ENCODE peak calls at places on chromosomes 6 and 20, in four cellular contexts. One of them, this sample, is unnamed.

GRCh38 chr6:145214570-145214969 is 520.8 kb downstream of the EPM2A start:
- DNase-seq in IMR-90: peak; percentile 39
- DNase-seq in psoas muscle: no peak
- DNase-seq in PC-3: peak; percentile 53
- DNase-seq in this sample: no peak

GRCh38 chr20:49276895-49277785 is 717 bp downstream of the ZNFX1 start:
- DNase-seq in IMR-90: no peak
- DNase-seq in psoas muscle: peak; percentile 38
- DNase-seq in PC-3: peak; percentile 22
- DNase-seq in this sample: peak; percentile 20

GRCh38 chr6:131519670-131520436 is 53.2 kb upstream of the ARG1 start:
- DNase-seq in IMR-90: peak; percentile 45
- DNase-seq in psoas muscle: no peak
- DNase-seq in PC-3: peak; percentile 58
- DNase-seq in this sample: peak; percentile 40

GRCh38 chr6:6962699-6963098 is 145.1 kb upstream of the RREB1 start:
- DNase-seq in IMR-90: no peak
- DNase-seq in psoas muscle: no peak
- DNase-seq in PC-3: no peak
- DNase-seq in this sample: no peak

GRCh38 chr6:35833534-35833933 is 28.4 kb downstream of the LHFPL5 start:
- DNase-seq in IMR-90: peak; percentile 55
- DNase-seq in psoas muscle: no peak
- DNase-seq in PC-3: no peak
- DNase-seq in this sample: no peak

GRCh38 chr6:125421853-125422252 is 120.1 kb upstream of the HDDC2 start:
- DNase-seq in IMR-90: no peak
- DNase-seq in psoas muscle: peak; percentile 29
- DNase-seq in PC-3: no peak
- DNase-seq in this sample: no peak

GRCh38 chr6:71289802-71290175 is 1.2 kb downstream of the OGFRL1 start:
- DNase-seq in IMR-90: no peak
- DNase-seq in psoas muscle: no peak
- DNase-seq in PC-3: no peak
- DNase-seq in this sample: no peak

GRCh38 chr6:30452736-30453507 is 36.4 kb upstream of the HLA-E start:
- DNase-seq in IMR-90: no peak
- DNase-seq in psoas muscle: no peak
- DNase-seq in PC-3: no peak
- DNase-seq in this sample: no peak

GRCh38 chr6:17015551-17016381 is 86.1 kb upstream of the STMND1 start:
- DNase-seq in IMR-90: no peak
- DNase-seq in psoas muscle: peak; percentile 14
- DNase-seq in PC-3: no peak
- DNase-seq in this sample: peak; percentile 45

GRCh38 chr6:31585531-31585930 is 546 bp upstream of the LST1 start:
- DNase-seq in IMR-90: no peak
- DNase-seq in psoas muscle: no peak
- DNase-seq in PC-3: peak; percentile 31
- DNase-seq in this sample: no peak

GRCh38 chr6:111573892-111574800 is 31.5 kb downstream of the TRAF3IP2 start:
- DNase-seq in IMR-90: peak; percentile 98
- DNase-seq in psoas muscle: no peak
- DNase-seq in PC-3: peak; percentile 32
- DNase-seq in this sample: no peak

GRCh38 chr20:3595541-3595940 is 67.7 kb downstream of the GFRA4 start:
- DNase-seq in IMR-90: no peak
- DNase-seq in psoas muscle: no peak
- DNase-seq in PC-3: no peak
- DNase-seq in this sample: no peak

GRCh38 chr6:15996030-15996429 is 132.9 kb upstream of the MYLIP start:
- DNase-seq in IMR-90: no peak
- DNase-seq in psoas muscle: no peak
- DNase-seq in PC-3: peak; percentile 38
- DNase-seq in this sample: no peak

GRCh38 chr6:30555428-30556005 is 772 bp downstream of the GNL1 start:
- DNase-seq in IMR-90: peak; percentile 23
- DNase-seq in psoas muscle: peak; percentile 52
- DNase-seq in PC-3: no peak
- DNase-seq in this sample: no peak

GRCh38 chr20:56581701-56582100 is 47.4 kb upstream of the TFAP2C start:
- DNase-seq in IMR-90: no peak
- DNase-seq in psoas muscle: no peak
- DNase-seq in PC-3: no peak
- DNase-seq in this sample: no peak

GRCh38 chr6:166691741-166692140 is 64.7 kb upstream of the RPS6KA2 start:
- DNase-seq in IMR-90: no peak
- DNase-seq in psoas muscle: no peak
- DNase-seq in PC-3: no peak
- DNase-seq in this sample: no peak

GRCh38 chr6:868212-868611 is 175.3 kb upstream of the EXOC2 start:
- DNase-seq in IMR-90: no peak
- DNase-seq in psoas muscle: no peak
- DNase-seq in PC-3: no peak
- DNase-seq in this sample: no peak

GRCh38 chr6:124962617-124963415 is 579 bp downstream of the RNF217 start:
- DNase-seq in IMR-90: peak; percentile 35
- DNase-seq in psoas muscle: peak; percentile 39
- DNase-seq in PC-3: peak; percentile 25
- DNase-seq in this sample: no peak

GRCh38 chr20:48275325-48275724 is 490.0 kb upstream of the SULF2 start:
- DNase-seq in IMR-90: no peak
- DNase-seq in psoas muscle: no peak
- DNase-seq in PC-3: no peak
- DNase-seq in this sample: no peak

GRCh38 chr6:12735786-12736185 is 19.2 kb downstream of the PHACTR1 start:
- DNase-seq in IMR-90: no peak
- DNase-seq in psoas muscle: no peak
- DNase-seq in PC-3: no peak
- DNase-seq in this sample: no peak

GRCh38 chr6:143414769-143415168 is 35.7 kb downstream of the ADAT2 start:
- DNase-seq in IMR-90: no peak
- DNase-seq in psoas muscle: no peak
- DNase-seq in PC-3: no peak
- DNase-seq in this sample: no peak

GRCh38 chr6:10300071-10300470 is 114.8 kb downstream of the TFAP2A start:
- DNase-seq in IMR-90: no peak
- DNase-seq in psoas muscle: no peak
- DNase-seq in PC-3: peak; percentile 79
- DNase-seq in this sample: no peak

GRCh38 chr20:16040742-16041141 is 532.5 kb downstream of the KIF16B start:
- DNase-seq in IMR-90: no peak
- DNase-seq in psoas muscle: no peak
- DNase-seq in PC-3: no peak
- DNase-seq in this sample: no peak

GRCh38 chr20:58228103-58228483 is 360 bp downstream of the ANKRD60 start:
- DNase-seq in IMR-90: peak; percentile 33
- DNase-seq in psoas muscle: no peak
- DNase-seq in PC-3: no peak
- DNase-seq in this sample: peak; percentile 47

GRCh38 chr20:57851786-57852185 is 142.0 kb upstream of the PMEPA1 start:
- DNase-seq in IMR-90: no peak
- DNase-seq in psoas muscle: no peak
- DNase-seq in PC-3: no peak
- DNase-seq in this sample: no peak

GRCh38 chr6:13760948-13761347 is 49.3 kb upstream of the RANBP9 start:
- DNase-seq in IMR-90: peak; percentile 21
- DNase-seq in psoas muscle: no peak
- DNase-seq in PC-3: no peak
- DNase-seq in this sample: no peak

GRCh38 chr20:50218987-50219435 is 28.4 kb downstream of the CEBPB start:
- DNase-seq in IMR-90: no peak
- DNase-seq in psoas muscle: no peak
- DNase-seq in PC-3: no peak
- DNase-seq in this sample: no peak

GRCh38 chr6:40999498-41000070 is 39.4 kb downstream of the UNC5CL start:
- DNase-seq in IMR-90: peak; percentile 32
- DNase-seq in psoas muscle: peak; percentile 49
- DNase-seq in PC-3: peak; percentile 35
- DNase-seq in this sample: no peak

GRCh38 chr6:134722429-134722828 is 227.5 kb downstream of the ALDH8A1 start:
- DNase-seq in IMR-90: no peak
- DNase-seq in psoas muscle: no peak
- DNase-seq in PC-3: no peak
- DNase-seq in this sample: no peak

GRCh38 chr20:19275038-19275629 is 62.7 kb downstream of the SLC24A3 start:
- DNase-seq in IMR-90: no peak
- DNase-seq in psoas muscle: no peak
- DNase-seq in PC-3: no peak
- DNase-seq in this sample: no peak

GRCh38 chr20:6185268-6185667 is 62.4 kb upstream of the FERMT1 start:
- DNase-seq in IMR-90: no peak
- DNase-seq in psoas muscle: no peak
- DNase-seq in PC-3: peak; percentile 15
- DNase-seq in this sample: no peak

GRCh38 chr6:17469006-17469972 is 75.9 kb downstream of the CAP2 start:
- DNase-seq in IMR-90: no peak
- DNase-seq in psoas muscle: no peak
- DNase-seq in PC-3: no peak
- DNase-seq in this sample: no peak

GRCh38 chr6:27281105-27281539 is 31.0 kb downstream of the POM121L2 start:
- DNase-seq in IMR-90: no peak
- DNase-seq in psoas muscle: no peak
- DNase-seq in PC-3: no peak
- DNase-seq in this sample: no peak

GRCh38 chr20:14865169-14865568 is 527.8 kb upstream of the FLRT3 start:
- DNase-seq in IMR-90: no peak
- DNase-seq in psoas muscle: no peak
- DNase-seq in PC-3: peak; percentile 84
- DNase-seq in this sample: no peak

DNA sequence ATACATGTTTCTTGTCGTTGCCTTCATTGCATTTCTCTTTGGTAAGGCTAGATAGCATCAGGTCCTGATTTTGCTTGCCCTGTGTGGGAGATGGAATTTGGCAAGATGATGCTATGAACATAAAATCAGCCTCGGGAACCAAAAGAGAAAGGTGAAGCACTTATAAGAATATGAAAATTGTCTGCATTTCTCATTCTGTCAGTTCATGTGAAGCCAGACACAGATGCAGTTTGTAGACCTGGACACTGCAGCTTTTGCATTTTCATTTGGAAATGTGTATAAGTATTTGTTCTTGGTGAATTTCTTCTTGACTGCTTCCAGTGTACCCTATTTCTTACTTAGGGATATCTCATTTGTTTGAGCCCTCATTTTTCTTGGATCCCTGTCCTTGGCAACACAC is 1.3 kb downstream of the YWHAB start:
- DNase-seq in IMR-90: no peak
- DNase-seq in psoas muscle: no peak
- DNase-seq in PC-3: no peak
- DNase-seq in this sample: no peak
- H3K4me1 ChIP-seq in IMR-90: peaks cover 2% of the 10 kb centered on the region
- H3K4me1 ChIP-seq in psoas muscle: peaks cover 41% of the 10 kb centered on the region
- H3K4me1 ChIP-seq in PC-3: peaks cover 33% of the 10 kb centered on the region
- H3K4me1 ChIP-seq in this sample: peaks cover 55% of the 10 kb centered on the region

GRCh38 chr6:136566851-136567250 is 16.6 kb upstream of the MAP7 start:
- DNase-seq in IMR-90: no peak
- DNase-seq in psoas muscle: no peak
- DNase-seq in PC-3: peak; percentile 4
- DNase-seq in this sample: no peak
- H3K4me1 ChIP-seq in IMR-90: peaks cover 5% of the 10 kb centered on the region
- H3K4me1 ChIP-seq in psoas muscle: no peaks in the 10 kb centered on the region
- H3K4me1 ChIP-seq in PC-3: peaks cover 38% of the 10 kb centered on the region
- H3K4me1 ChIP-seq in this sample: no peaks in the 10 kb centered on the region

GRCh38 chr6:4892785-4893485 is 110.9 kb downstream of the RPP40 start:
- DNase-seq in IMR-90: no peak
- DNase-seq in psoas muscle: no peak
- DNase-seq in PC-3: no peak
- DNase-seq in this sample: no peak
- H3K4me1 ChIP-seq in IMR-90: no peaks in the 10 kb centered on the region
- H3K4me1 ChIP-seq in psoas muscle: no peaks in the 10 kb centered on the region
- H3K4me1 ChIP-seq in PC-3: no peaks in the 10 kb centered on the region
- H3K4me1 ChIP-seq in this sample: peaks cover 9% of the 10 kb centered on the region

DNA sequence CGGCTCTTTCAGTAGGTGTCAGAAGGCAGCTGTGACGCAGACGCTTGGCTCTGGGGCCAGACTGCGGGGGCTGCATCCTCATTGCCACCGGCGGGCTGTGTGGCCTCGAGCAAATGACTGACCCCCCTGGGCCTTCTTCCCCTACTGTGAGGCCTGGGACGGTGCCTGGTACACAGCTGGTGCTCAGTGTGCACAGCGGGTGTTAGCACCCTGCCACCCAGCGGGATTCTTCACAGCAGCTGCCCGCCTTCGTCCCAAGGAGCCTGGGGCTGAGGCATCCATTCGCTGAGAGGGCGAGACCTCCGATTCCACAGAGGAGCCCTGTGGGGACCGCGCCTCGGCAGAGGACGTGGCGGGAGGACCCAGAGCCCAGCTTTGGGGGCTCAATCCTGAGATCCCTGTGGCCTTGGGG is 10.6 kb downstream of the SLCO4A1 start:
- DNase-seq in IMR-90: no peak
- DNase-seq in psoas muscle: no peak
- DNase-seq in PC-3: no peak
- DNase-seq in this sample: no peak
- H3K4me1 ChIP-seq in IMR-90: peaks cover 13% of the 10 kb centered on the region
- H3K4me1 ChIP-seq in psoas muscle: peaks cover 29% of the 10 kb centered on the region
- H3K4me1 ChIP-seq in PC-3: peaks cover 34% of the 10 kb centered on the region
- H3K4me1 ChIP-seq in this sample: peaks cover 24% of the 10 kb centered on the region

DNA sequence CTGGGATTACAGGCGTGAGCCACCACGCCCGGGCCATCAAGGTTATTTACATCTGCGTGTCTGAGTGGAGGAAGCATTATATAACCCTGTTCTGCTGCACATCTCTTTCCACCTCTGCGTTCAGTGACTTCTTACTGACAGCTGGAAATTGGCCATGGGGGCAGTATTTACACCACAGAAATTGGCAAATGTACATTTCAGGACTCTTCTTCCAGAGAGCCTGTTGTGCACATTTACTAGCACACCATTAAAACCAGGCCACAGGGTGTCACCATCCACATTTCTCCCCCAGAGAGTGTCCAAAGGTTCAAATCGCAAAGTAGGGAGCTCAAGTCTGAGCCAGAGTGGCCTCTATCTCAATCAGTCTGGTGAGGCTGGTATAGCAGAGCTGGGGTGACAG is 62.9 kb upstream of the SNX9 start:
- DNase-seq in IMR-90: no peak
- DNase-seq in psoas muscle: no peak
- DNase-seq in PC-3: no peak
- DNase-seq in this sample: no peak
- H3K4me1 ChIP-seq in IMR-90: peaks cover 34% of the 10 kb centered on the region
- H3K4me1 ChIP-seq in psoas muscle: peaks cover 29% of the 10 kb centered on the region
- H3K4me1 ChIP-seq in PC-3: peaks cover 62% of the 10 kb centered on the region
- H3K4me1 ChIP-seq in this sample: peaks cover 79% of the 10 kb centered on the region

DNA sequence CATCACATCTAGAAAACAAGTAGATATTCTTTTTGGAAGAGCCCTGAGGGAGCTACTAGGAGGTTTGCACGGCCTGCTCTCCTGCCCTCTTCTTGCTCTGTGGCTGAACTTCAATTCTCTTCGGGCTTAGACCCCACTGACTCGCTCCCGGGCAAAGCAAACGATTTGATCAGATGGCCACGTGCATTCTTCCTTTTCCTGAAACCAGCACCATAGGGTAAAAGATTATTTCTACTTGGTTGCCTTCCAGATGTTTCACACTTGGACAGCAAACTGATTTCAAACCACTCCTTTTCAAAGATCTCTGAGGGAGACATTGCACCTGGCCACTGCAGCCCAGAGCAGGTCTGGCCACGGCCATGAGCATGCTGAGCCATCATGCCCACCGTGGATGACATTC is at the start of gene SLC22A1:
- DNase-seq in IMR-90: no peak
- DNase-seq in psoas muscle: no peak
- DNase-seq in PC-3: no peak
- DNase-seq in this sample: no peak
- H3K4me1 ChIP-seq in IMR-90: no peaks in the 10 kb centered on the region
- H3K4me1 ChIP-seq in psoas muscle: no peaks in the 10 kb centered on the region
- H3K4me1 ChIP-seq in PC-3: no peaks in the 10 kb centered on the region
- H3K4me1 ChIP-seq in this sample: no peaks in the 10 kb centered on the region

GRCh38 chr6:99225172-99225571 is 124.3 kb downstream of the FAXC start:
- DNase-seq in IMR-90: no peak
- DNase-seq in psoas muscle: no peak
- DNase-seq in PC-3: no peak
- DNase-seq in this sample: no peak
- H3K4me1 ChIP-seq in IMR-90: no peaks in the 10 kb centered on the region
- H3K4me1 ChIP-seq in psoas muscle: no peaks in the 10 kb centered on the region
- H3K4me1 ChIP-seq in PC-3: no peaks in the 10 kb centered on the region
- H3K4me1 ChIP-seq in this sample: no peaks in the 10 kb centered on the region